ENCODE peak calls at places on chromosome 22, in eight cellular contexts. B is cardiac muscle cell, Z is brain microvascular endothelial cell, L is AG09309, G is hepatocyte, O is lower lobe of right lung, P is sigmoid colon, R is heart right ventricle. Y is an unnamed sample.

GRCh38 chr22:39598017-39598965 is 27.7 kb downstream of the CACNA1I start:
- DNase-seq in P (no peak), R (no peak), G (peak), O (peak), Z (no peak), L (no peak), B (peak), Y (no peak)

GRCh38 chr22:20918663-20919220 is 1.5 kb downstream of the CRKL start:
- DNase-seq in R (no peak), Z (no peak), G (peak), B (no peak), O (no peak), P (no peak), L (no peak), Y (no peak)

GRCh38 chr22:25153961-25154685 is 45.5 kb upstream of the CRYBB3 start:
- DNase-seq in Z (peak), O (peak), G (peak), R (peak), B (peak), P (peak), L (no peak), Y (no peak)

GRCh38 chr22:24601217-24602104 is 1.5 kb upstream of the GGT1 start:
- DNase-seq in P (no peak), L (no peak), B (no peak), G (no peak), Z (no peak), O (peak), R (no peak), Y (no peak)

GRCh38 chr22:39603345-39603744 is 32.8 kb downstream of the CACNA1I start:
- DNase-seq in G (no peak), L (no peak), R (no peak), O (no peak), B (no peak), P (no peak), Z (no peak), Y (no peak)

GRCh38 chr22:23913306-23913660 is 19.1 kb downstream of the MIF start:
- DNase-seq in P (no peak), O (no peak), B (no peak), R (no peak), L (no peak), Z (no peak), G (peak), Y (no peak)

GRCh38 chr22:50199836-50200332 is 927 bp upstream of the SELENOO start:
- DNase-seq in O (no peak), P (no peak), G (peak), R (no peak), L (no peak), Z (no peak), B (no peak), Y (peak)

GRCh38 chr22:40111451-40111850 is 66.3 kb upstream of the TNRC6B start:
- DNase-seq in B (no peak), L (no peak), P (no peak), R (no peak), Z (no peak), O (no peak), G (no peak), Y (no peak)

GRCh38 chr22:47174096-47174495 is 411.6 kb downstream of the TBC1D22A start:
- DNase-seq in Z (no peak), B (no peak), O (peak), L (no peak), G (no peak), P (peak), R (no peak), Y (peak)

GRCh38 chr22:48242461-48242864 is 1480.0 kb downstream of the TBC1D22A start:
- DNase-seq in G (no peak), R (no peak), B (no peak), O (no peak), L (no peak), P (no peak), Z (no peak), Y (no peak)

GRCh38 chr22:16810188-16810802 is 14.9 kb downstream of the XKR3 start:
- DNase-seq in P (no peak), Z (no peak), O (no peak), R (no peak), B (no peak), L (no peak), G (no peak), Y (no peak)

GRCh38 chr22:49064836-49065235 is 762.8 kb downstream of the BRD1 start:
- DNase-seq in R (no peak), L (no peak), G (no peak), B (no peak), P (peak), O (no peak), Z (no peak), Y (no peak)

GRCh38 chr22:40757071-40757470 is 62.1 kb downstream of the SLC25A17 start:
- DNase-seq in O (no peak), P (no peak), R (no peak), G (peak), Z (peak), L (no peak), B (peak), Y (no peak)

GRCh38 chr22:35344956-35345690 is 35.8 kb upstream of the HMOX1 start:
- DNase-seq in P (no peak), Z (no peak), O (no peak), B (no peak), G (no peak), R (no peak), L (no peak), Y (no peak)

GRCh38 chr22:25354456-25354855 is 135.0 kb downstream of the CRYBB2 start:
- DNase-seq in R (no peak), B (no peak), G (no peak), Z (no peak), P (peak), L (no peak), O (no peak), Y (no peak)

GRCh38 chr22:20238567-20239062 is 29.5 kb downstream of the RTN4R start:
- DNase-seq in Z (no peak), R (peak), G (peak), B (no peak), L (no peak), P (no peak), O (peak), Y (peak)

GRCh38 chr22:40107756-40108437 is 69.8 kb upstream of the TNRC6B start:
- DNase-seq in B (peak), G (peak), Z (no peak), R (peak), O (no peak), L (peak), P (no peak), Y (peak)

GRCh38 chr22:20316844-20317401 is 2.9 kb downstream of the DGCR6L start:
- DNase-seq in L (no peak), O (no peak), R (no peak), G (no peak), Z (no peak), B (no peak), P (no peak), Y (no peak)

GRCh38 chr22:48825802-48826520 is 1001.7 kb downstream of the BRD1 start:
- DNase-seq in Z (no peak), O (no peak), G (no peak), R (no peak), P (no peak), L (no peak), B (no peak), Y (no peak)

GRCh38 chr22:38270091-38270972 is 2.5 kb downstream of the TMEM184B start:
- DNase-seq in B (no peak), O (no peak), P (no peak), R (no peak), L (no peak), Z (no peak), G (no peak), Y (no peak)

GRCh38 chr22:50161508-50162390 is 8.8 kb upstream of the PANX2 start:
- DNase-seq in G (no peak), Z (no peak), R (no peak), L (no peak), O (peak), P (no peak), B (no peak), Y (no peak)

GRCh38 chr22:50200333-50201190 is at the start of gene SELENOO:
- DNase-seq in R (peak), O (peak), P (peak), L (peak), G (peak), Z (peak), B (peak), Y (peak)

GRCh38 chr22:40684728-40685127 is 5.4 kb downstream of the MCHR1 start:
- DNase-seq in Z (no peak), P (no peak), L (no peak), R (no peak), B (no peak), O (no peak), G (no peak), Y (no peak)

GRCh38 chr22:25763239-25763777 is 21.3 kb downstream of the MYO18B start:
- DNase-seq in L (no peak), P (no peak), R (no peak), Z (no peak), B (no peak), O (no peak), G (no peak), Y (no peak)

GRCh38 chr22:47240116-47240515 is 477.7 kb downstream of the TBC1D22A start:
- DNase-seq in L (no peak), G (no peak), O (no peak), P (no peak), R (no peak), B (no peak), Z (no peak), Y (no peak)

GRCh38 chr22:19371893-19372292 is 59.6 kb downstream of the HIRA start:
- DNase-seq in B (no peak), O (no peak), G (no peak), P (no peak), R (no peak), L (no peak), Z (no peak), Y (no peak)

GRCh38 chr22:38831166-38831945 is 12.5 kb downstream of the NPTXR start:
- DNase-seq in G (no peak), P (no peak), L (no peak), B (peak), R (no peak), Z (peak), O (peak), Y (no peak)

GRCh38 chr22:20818471-20818870 is 40.1 kb downstream of the PI4KA start:
- DNase-seq in O (no peak), B (no peak), L (no peak), R (no peak), P (no peak), Z (no peak), G (no peak), Y (no peak)

GRCh38 chr22:25838960-25839741 is 97.2 kb downstream of the MYO18B start:
- DNase-seq in B (no peak), P (no peak), R (no peak), L (no peak), G (no peak), O (no peak), Z (no peak), Y (no peak)

DNA sequence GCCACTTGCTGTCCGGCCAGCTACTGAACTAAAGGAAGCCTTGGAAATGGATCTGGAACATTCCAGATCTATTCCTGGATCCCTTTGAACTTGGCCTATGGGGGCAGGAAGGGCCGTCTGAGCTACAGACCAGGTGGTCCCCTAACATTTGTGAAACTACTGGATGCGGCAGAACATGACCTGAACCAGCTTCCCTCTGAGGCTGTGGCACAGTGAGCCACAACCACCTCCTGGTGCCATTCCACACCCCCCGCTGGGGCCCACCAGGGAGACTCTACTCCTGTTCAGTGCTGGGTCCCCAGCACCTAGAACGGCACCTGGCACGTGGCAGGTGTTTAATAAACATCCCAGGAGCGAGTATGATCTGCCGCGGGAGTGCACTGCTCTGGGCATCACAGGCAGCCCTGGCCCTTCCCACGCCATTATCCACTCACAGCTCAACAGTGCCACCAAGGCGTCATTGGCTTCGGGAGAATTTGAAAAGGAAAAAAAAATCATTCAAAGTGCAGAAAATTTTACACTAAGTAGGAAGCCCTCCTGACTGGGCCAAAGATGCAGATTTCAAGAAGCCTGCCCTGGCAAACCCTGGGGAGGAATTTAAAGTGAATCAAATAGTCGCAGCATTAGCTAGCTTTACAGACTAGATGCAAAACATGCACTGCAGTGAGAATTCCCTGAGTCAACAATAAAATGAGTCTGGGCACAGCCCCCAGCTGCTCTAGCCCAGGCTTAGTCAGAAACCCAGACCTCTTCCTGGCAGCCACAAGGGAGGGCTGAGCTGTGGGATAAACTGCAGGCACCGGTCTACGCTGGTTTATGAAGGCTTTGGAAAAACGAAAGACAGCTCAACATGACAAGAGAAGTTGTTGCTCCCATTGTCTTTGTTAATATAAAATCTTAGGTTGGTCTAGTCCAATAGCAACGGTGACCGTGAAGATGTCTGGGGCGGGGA is 14.3 kb upstream of the EFCAB6 start:
- DNase-seq in Z (peak), B (peak), R (no peak), L (peak), G (peak), O (no peak), P (no peak), Y (no peak)
- TF ChIP-seq CTCF in Z (peak), B (peak), R (no peak), L (peak), G (peak), O (peak), P (no peak), Y (peak)

GRCh38 chr22:45867906-45868555 is 108.9 kb downstream of the WNT7B start:
- DNase-seq in Z (no peak), P (no peak), R (no peak), O (no peak), G (no peak), L (no peak), B (no peak), Y (no peak)
- H3K4me3 ChIP-seq in Z (no peak), P (no peak), R (no peak), O (peak), G (no peak), L (no peak), B (peak), Y (no peak)

GRCh38 chr22:18031670-18032454 is 7.5 kb upstream of the MICAL3 start:
- DNase-seq in B (peak), G (peak), P (peak), O (no peak), R (no peak), Z (peak), L (peak), Y (peak)

GRCh38 chr22:18034076-18034475 is 9.7 kb upstream of the MICAL3 start:
- DNase-seq in P (no peak), R (no peak), G (no peak), O (no peak), Z (no peak), L (no peak), B (no peak), Y (no peak)

GRCh38 chr22:18032455-18033101 is 8.2 kb upstream of the MICAL3 start:
- DNase-seq in P (no peak), Z (peak), G (no peak), B (peak), O (no peak), L (no peak), R (no peak), Y (peak)

GRCh38 chr22:18035740-18036139 is 11.4 kb upstream of the MICAL3 start:
- DNase-seq in B (peak), Z (no peak), O (peak), P (no peak), R (no peak), L (no peak), G (peak), Y (no peak)

GRCh38 chr22:18033204-18033998 is 9.0 kb upstream of the MICAL3 start:
- DNase-seq in R (no peak), Z (no peak), L (no peak), O (no peak), G (no peak), P (no peak), B (peak), Y (peak)
- TF ChIP-seq CTCF in R (no peak), Z (peak), L (peak), O (no peak), G (no peak), P (no peak), B (peak), Y (peak)

GRCh38 chr22:30921108-30921507 is 47.5 kb downstream of the MORC2 start:
- DNase-seq in P (peak), O (no peak), G (no peak), R (no peak), B (no peak), Z (no peak), L (no peak), Y (no peak)
- H3K4me3 ChIP-seq in P (peak), O (peak), G (no peak), R (peak), B (no peak), Z (no peak), L (no peak), Y (no peak)

GRCh38 chr22:45554040-45554406 is 51.3 kb downstream of the FBLN1 start:
- DNase-seq in O (no peak), R (no peak), L (no peak), P (no peak), B (no peak), G (no peak), Z (no peak), Y (no peak)
- TF ChIP-seq CTCF in O (no peak), R (peak), L (no peak), P (no peak), B (no peak), G (no peak), Z (no peak), Y (no peak)

DNA sequence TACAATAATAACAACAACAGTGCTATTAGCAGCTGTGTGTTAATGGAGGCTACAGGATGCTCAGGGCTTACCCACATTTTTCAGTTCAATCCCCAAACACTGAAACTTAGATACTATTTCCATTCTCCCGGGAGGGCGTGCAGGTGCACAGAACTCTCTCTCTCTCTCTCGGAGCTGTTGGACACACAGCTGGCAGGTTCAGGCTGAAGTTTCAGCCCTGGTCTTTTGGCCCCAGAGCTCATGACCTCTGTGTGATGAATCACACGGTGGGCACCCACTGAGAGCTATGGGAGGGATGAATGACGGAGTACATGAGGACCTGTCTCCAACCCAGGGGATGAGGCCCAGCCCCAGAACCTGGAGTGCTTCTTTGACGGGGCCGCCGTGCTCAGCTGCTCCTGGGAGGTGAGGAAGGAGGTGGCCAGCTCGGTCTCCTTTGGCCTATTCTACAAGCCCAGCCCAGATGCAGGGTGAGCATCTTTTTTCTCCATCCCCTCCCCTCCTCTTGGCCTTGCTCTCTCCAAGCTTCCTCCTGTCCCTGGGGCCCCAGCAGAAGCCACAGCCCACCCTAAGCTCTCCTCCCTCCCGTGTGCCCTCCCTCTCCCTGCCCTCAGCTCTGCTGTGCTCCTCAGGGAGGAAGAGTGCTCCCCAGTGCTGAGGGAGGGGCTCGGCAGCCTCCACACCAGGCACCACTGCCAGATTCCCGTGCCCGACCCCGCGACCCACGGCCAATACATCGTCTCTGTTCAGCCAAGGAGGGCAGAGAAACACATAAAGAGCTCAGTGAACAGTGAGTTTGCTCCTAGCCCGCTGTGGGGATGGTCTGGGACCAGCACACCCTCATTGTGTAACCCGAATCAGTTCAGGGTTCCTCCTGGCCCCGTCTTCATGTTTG is 16.9 kb downstream of the CSF2RB start:
- DNase-seq in L (no peak), B (no peak), G (no peak), Z (no peak), O (no peak), R (no peak), P (no peak), Y (no peak)
- H3K4me3 ChIP-seq in L (no peak), B (no peak), G (no peak), Z (no peak), O (no peak), R (no peak), P (no peak), Y (no peak)

DNA sequence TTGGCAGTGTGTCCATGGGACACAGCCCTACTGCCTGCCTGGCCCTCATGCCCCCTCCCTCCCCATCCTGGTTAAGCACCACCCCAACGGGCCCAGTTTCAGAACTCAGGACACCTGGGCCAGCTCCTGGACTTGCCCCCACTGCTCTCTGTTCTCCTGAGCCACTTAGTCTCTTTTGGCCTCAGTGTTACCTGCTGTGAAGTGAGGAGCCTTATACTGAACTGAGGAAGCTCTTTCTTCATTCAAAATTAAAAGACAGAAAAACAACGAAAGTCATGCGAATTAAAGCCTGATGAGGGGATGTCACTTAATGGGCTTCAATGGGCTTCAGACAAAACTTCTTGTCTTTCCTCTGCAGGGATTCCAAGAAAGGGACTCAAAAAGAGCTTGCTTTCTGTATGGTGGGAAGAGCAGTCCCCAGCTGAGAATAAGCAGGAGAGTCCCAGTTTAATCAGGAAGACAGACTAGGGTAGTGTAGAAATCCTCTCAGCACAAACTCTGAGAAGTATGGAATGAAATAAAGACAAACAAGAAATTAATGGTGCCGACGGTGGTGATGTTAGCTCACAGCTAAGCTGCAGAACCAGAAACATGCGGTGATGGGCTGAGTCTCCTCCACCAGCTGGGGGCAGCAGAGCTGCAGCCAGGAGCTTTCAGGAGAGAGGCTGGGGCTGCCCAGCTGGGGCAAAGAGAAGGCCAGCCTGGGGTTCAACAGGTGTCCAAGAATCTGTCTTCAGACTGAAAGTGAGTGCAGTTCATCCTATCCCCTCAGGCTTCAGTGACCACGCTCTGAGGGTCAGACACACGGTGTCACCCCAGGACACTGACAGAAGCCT is 101.0 kb downstream of the GGTLC2 start:
- DNase-seq in Z (peak), O (no peak), G (peak), L (no peak), B (peak), R (no peak), P (no peak), Y (no peak)
- TF ChIP-seq CTCF in Z (peak), O (peak), G (peak), L (peak), B (peak), R (peak), P (no peak), Y (no peak)